ENCODE peak calls at places on chromosome 17, in seven cellular contexts. One of them, this sample, is unnamed.

GRCh38 chr17:74704536-74704935 is 8.2 kb downstream of the CD300LF start:
- DNase-seq in SK-N-SH: no peak
- DNase-seq in K562: no peak
- DNase-seq in GM12891: no peak
- DNase-seq in GM12878: no peak
- DNase-seq in HepG2: no peak
- DNase-seq in H1: no peak
- DNase-seq in this sample: no peak

GRCh38 chr17:52145496-52145895 is 13.0 kb downstream of the CA10 start:
- DNase-seq in SK-N-SH: no peak
- DNase-seq in K562: no peak
- DNase-seq in GM12891: no peak
- DNase-seq in GM12878: no peak
- DNase-seq in HepG2: no peak
- DNase-seq in H1: no peak
- DNase-seq in this sample: no peak

GRCh38 chr17:8859029-8859803 is 8.3 kb downstream of the PIK3R6 start:
- DNase-seq in SK-N-SH: no peak
- DNase-seq in K562: peak; percentile 33
- DNase-seq in GM12891: no peak
- DNase-seq in GM12878: no peak
- DNase-seq in HepG2: peak; percentile 18
- DNase-seq in H1: no peak
- DNase-seq in this sample: no peak

GRCh38 chr17:67448449-67448848 is 71.4 kb downstream of the PITPNC1 start:
- DNase-seq in SK-N-SH: no peak
- DNase-seq in K562: no peak
- DNase-seq in GM12891: no peak
- DNase-seq in GM12878: no peak
- DNase-seq in HepG2: no peak
- DNase-seq in H1: no peak
- DNase-seq in this sample: no peak

GRCh38 chr17:79617304-79617703 is 6.5 kb upstream of the RBFOX3 start:
- DNase-seq in SK-N-SH: no peak
- DNase-seq in K562: no peak
- DNase-seq in GM12891: no peak
- DNase-seq in GM12878: no peak
- DNase-seq in HepG2: no peak
- DNase-seq in H1: no peak
- DNase-seq in this sample: no peak

GRCh38 chr17:65054602-65055001 is 1.9 kb downstream of the GNA13 start:
- DNase-seq in SK-N-SH: no peak
- DNase-seq in K562: no peak
- DNase-seq in GM12891: no peak
- DNase-seq in GM12878: no peak
- DNase-seq in HepG2: no peak
- DNase-seq in H1: no peak
- DNase-seq in this sample: no peak

GRCh38 chr17:83087788-83088360 is 8.5 kb downstream of the METRNL start:
- DNase-seq in SK-N-SH: no peak
- DNase-seq in K562: no peak
- DNase-seq in GM12891: no peak
- DNase-seq in GM12878: no peak
- DNase-seq in HepG2: no peak
- DNase-seq in H1: no peak
- DNase-seq in this sample: no peak

GRCh38 chr17:55360971-55361370 is 60.7 kb downstream of the MMD start:
- DNase-seq in SK-N-SH: no peak
- DNase-seq in K562: no peak
- DNase-seq in GM12891: no peak
- DNase-seq in GM12878: no peak
- DNase-seq in HepG2: no peak
- DNase-seq in H1: no peak
- DNase-seq in this sample: no peak

GRCh38 chr17:9924735-9925191 is 19.7 kb upstream of the RCVRN start:
- DNase-seq in SK-N-SH: peak; percentile 61
- DNase-seq in K562: peak; percentile 54
- DNase-seq in GM12891: peak; percentile 50
- DNase-seq in GM12878: peak; percentile 48
- DNase-seq in HepG2: peak; percentile 66
- DNase-seq in H1: no peak
- DNase-seq in this sample: peak; percentile 34

GRCh38 chr17:80752369-80752705 is 207.7 kb downstream of the RPTOR start:
- DNase-seq in SK-N-SH: no peak
- DNase-seq in K562: no peak
- DNase-seq in GM12891: no peak
- DNase-seq in GM12878: no peak
- DNase-seq in HepG2: no peak
- DNase-seq in H1: no peak
- DNase-seq in this sample: no peak

GRCh38 chr17:2406903-2407790 is 6.3 kb upstream of the MNT start:
- DNase-seq in SK-N-SH: no peak
- DNase-seq in K562: peak; percentile 56
- DNase-seq in GM12891: no peak
- DNase-seq in GM12878: no peak
- DNase-seq in HepG2: no peak
- DNase-seq in H1: no peak
- DNase-seq in this sample: no peak

GRCh38 chr17:1745513-1746020 is 2.9 kb downstream of the SERPINF2 start:
- DNase-seq in SK-N-SH: no peak
- DNase-seq in K562: no peak
- DNase-seq in GM12891: no peak
- DNase-seq in GM12878: no peak
- DNase-seq in HepG2: no peak
- DNase-seq in H1: no peak
- DNase-seq in this sample: no peak

GRCh38 chr17:29766796-29767327 is 144.2 kb upstream of the CORO6 start:
- DNase-seq in SK-N-SH: no peak
- DNase-seq in K562: no peak
- DNase-seq in GM12891: no peak
- DNase-seq in GM12878: no peak
- DNase-seq in HepG2: no peak
- DNase-seq in H1: no peak
- DNase-seq in this sample: no peak

GRCh38 chr17:19354123-19354522 is 8.4 kb downstream of the B9D1 start:
- DNase-seq in SK-N-SH: no peak
- DNase-seq in K562: no peak
- DNase-seq in GM12891: no peak
- DNase-seq in GM12878: no peak
- DNase-seq in HepG2: no peak
- DNase-seq in H1: no peak
- DNase-seq in this sample: no peak

GRCh38 chr17:28187931-28188330 is 131.1 kb upstream of the TMEM97 start:
- DNase-seq in SK-N-SH: no peak
- DNase-seq in K562: no peak
- DNase-seq in GM12891: no peak
- DNase-seq in GM12878: no peak
- DNase-seq in HepG2: no peak
- DNase-seq in H1: no peak
- DNase-seq in this sample: no peak

GRCh38 chr17:63837962-63838585 is 4.4 kb downstream of the SMARCD2 start:
- DNase-seq in SK-N-SH: no peak
- DNase-seq in K562: no peak
- DNase-seq in GM12891: no peak
- DNase-seq in GM12878: no peak
- DNase-seq in HepG2: no peak
- DNase-seq in H1: no peak
- DNase-seq in this sample: no peak

GRCh38 chr17:67015001-67015400 is 29.4 kb upstream of the CACNG1 start:
- DNase-seq in SK-N-SH: no peak
- DNase-seq in K562: no peak
- DNase-seq in GM12891: no peak
- DNase-seq in GM12878: no peak
- DNase-seq in HepG2: no peak
- DNase-seq in H1: no peak
- DNase-seq in this sample: no peak

GRCh38 chr17:78664476-78665384 is 87.5 kb upstream of the DNAH17 start:
- DNase-seq in SK-N-SH: no peak
- DNase-seq in K562: peak; percentile 13
- DNase-seq in GM12891: no peak
- DNase-seq in GM12878: no peak
- DNase-seq in HepG2: peak; percentile 71
- DNase-seq in H1: no peak
- DNase-seq in this sample: no peak

GRCh38 chr17:27351741-27352140 is 57.8 kb downstream of the WSB1 start:
- DNase-seq in SK-N-SH: no peak
- DNase-seq in K562: no peak
- DNase-seq in GM12891: no peak
- DNase-seq in GM12878: no peak
- DNase-seq in HepG2: no peak
- DNase-seq in H1: no peak
- DNase-seq in this sample: no peak

DNA sequence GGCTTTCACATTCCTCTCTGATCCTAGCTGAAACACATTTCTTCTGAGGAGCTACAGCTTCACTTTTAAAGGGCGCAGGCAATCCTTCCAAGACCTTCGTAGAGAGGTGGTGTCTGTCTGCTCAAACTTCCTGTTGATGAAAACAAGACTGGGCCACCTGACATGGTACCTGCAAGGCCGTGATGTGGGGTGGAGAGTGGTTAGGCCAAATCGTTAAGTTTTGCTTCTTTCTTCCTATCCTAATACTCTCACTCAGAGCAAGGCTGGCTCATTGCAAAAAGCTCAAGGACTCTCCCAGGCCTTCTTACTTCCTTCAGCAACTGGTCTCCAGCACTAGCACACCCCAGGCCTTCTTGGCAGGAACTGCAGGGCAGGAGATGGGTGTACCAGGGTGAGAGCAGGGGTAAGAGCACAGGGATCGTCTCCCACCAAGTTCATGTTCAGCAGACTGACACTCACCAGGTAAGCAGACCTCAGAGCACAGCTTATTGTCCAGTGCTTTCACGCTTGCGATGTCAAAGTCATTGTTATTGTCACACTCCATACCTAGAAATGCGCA is 10.9 kb upstream of the FOXJ1 start:
- DNase-seq in SK-N-SH: no peak
- DNase-seq in K562: no peak
- DNase-seq in GM12891: no peak
- DNase-seq in GM12878: no peak
- DNase-seq in HepG2: no peak
- DNase-seq in H1: no peak
- DNase-seq in this sample: no peak
- TF ChIP-seq TAF1 in SK-N-SH: no peak
- TF ChIP-seq TAF1 in K562: no peak
- TF ChIP-seq TAF1 in GM12891: no peak
- TF ChIP-seq TAF1 in GM12878: no peak
- TF ChIP-seq TAF1 in HepG2: no peak
- TF ChIP-seq TAF1 in H1: no peak
- TF ChIP-seq TAF1 in this sample: no peak

GRCh38 chr17:7014995-7015586 is 2.7 kb downstream of the RNASEK start:
- DNase-seq in SK-N-SH: no peak
- DNase-seq in K562: no peak
- DNase-seq in GM12891: no peak
- DNase-seq in GM12878: peak; percentile 54
- DNase-seq in HepG2: no peak
- DNase-seq in H1: no peak
- DNase-seq in this sample: no peak
- TF ChIP-seq TAF1 in SK-N-SH: no peak
- TF ChIP-seq TAF1 in K562: no peak
- TF ChIP-seq TAF1 in GM12891: peak; percentile 62
- TF ChIP-seq TAF1 in GM12878: peak; percentile 85
- TF ChIP-seq TAF1 in HepG2: no peak
- TF ChIP-seq TAF1 in H1: no peak
- TF ChIP-seq TAF1 in this sample: peak; percentile 78

DNA sequence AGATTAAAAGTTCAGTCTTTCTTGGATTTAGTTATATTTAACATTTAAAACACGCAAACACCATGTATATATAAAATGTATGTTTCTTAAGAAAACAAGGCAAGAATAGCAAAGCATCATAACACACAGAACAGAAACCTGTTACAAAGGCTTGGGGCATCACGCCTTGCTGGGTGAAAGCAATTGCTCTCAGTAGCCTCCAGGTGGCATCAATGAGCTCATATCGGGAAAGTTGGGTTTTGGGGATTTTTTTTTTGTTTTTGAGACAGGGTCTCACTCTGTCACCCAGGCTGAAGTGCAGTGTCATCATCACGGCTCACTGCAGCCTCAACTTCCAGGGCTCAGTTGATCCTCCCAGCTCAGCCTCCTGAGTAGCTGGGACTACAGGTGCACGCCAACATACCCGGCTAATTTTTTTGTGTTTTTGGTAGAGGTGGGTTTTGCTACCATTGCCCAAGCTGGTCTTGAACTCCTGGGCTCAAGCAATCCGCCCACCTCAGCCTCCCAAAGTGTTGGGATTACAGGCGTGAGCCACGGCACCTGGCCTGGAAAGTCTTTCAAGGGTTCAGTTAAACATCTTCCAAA is 56.9 kb downstream of the CYB5D2 start:
- DNase-seq in SK-N-SH: peak; percentile 77
- DNase-seq in K562: peak; percentile 57
- DNase-seq in GM12891: no peak
- DNase-seq in GM12878: no peak
- DNase-seq in HepG2: peak; percentile 36
- DNase-seq in H1: no peak
- DNase-seq in this sample: no peak
- TF ChIP-seq TAF1 in SK-N-SH: no peak
- TF ChIP-seq TAF1 in K562: no peak
- TF ChIP-seq TAF1 in GM12891: no peak
- TF ChIP-seq TAF1 in GM12878: no peak
- TF ChIP-seq TAF1 in HepG2: no peak
- TF ChIP-seq TAF1 in H1: no peak
- TF ChIP-seq TAF1 in this sample: no peak

GRCh38 chr17:53749178-53749577 is 73.5 kb upstream of the KIF2B start:
- DNase-seq in SK-N-SH: no peak
- DNase-seq in K562: peak; percentile 88
- DNase-seq in GM12891: no peak
- DNase-seq in GM12878: no peak
- DNase-seq in HepG2: no peak
- DNase-seq in H1: no peak
- DNase-seq in this sample: no peak
- TF ChIP-seq TAF1 in SK-N-SH: no peak
- TF ChIP-seq TAF1 in K562: no peak
- TF ChIP-seq TAF1 in GM12891: no peak
- TF ChIP-seq TAF1 in GM12878: no peak
- TF ChIP-seq TAF1 in HepG2: no peak
- TF ChIP-seq TAF1 in H1: no peak
- TF ChIP-seq TAF1 in this sample: no peak

DNA sequence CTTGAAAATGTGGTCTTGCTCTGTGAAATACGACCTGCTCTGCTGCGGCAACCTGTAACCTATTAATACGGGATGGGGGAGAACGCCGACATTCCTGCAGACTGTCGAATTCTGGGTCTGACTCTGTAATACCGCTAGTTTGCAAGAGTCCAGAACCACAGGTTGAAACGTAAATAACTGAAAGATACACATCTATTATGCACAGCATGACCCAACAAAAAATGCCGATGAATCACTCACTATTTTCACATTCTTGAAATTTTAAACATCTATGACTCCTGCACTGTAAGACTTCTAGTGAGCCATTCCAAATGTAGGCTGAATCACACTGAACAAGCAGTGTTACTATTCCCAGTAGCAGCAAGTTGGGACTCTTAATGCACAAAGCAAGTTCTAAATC is 20.4 kb downstream of the VPS53 start:
- DNase-seq in SK-N-SH: no peak
- DNase-seq in K562: no peak
- DNase-seq in GM12891: no peak
- DNase-seq in GM12878: no peak
- DNase-seq in HepG2: no peak
- DNase-seq in H1: no peak
- DNase-seq in this sample: no peak
- TF ChIP-seq TAF1 in SK-N-SH: no peak
- TF ChIP-seq TAF1 in K562: no peak
- TF ChIP-seq TAF1 in GM12891: no peak
- TF ChIP-seq TAF1 in GM12878: no peak
- TF ChIP-seq TAF1 in HepG2: no peak
- TF ChIP-seq TAF1 in H1: no peak
- TF ChIP-seq TAF1 in this sample: no peak